ENCODE peak calls at places on chromosomes 5 and 9, in four cellular contexts. One of them, this sample, is unnamed.

GRCh38 chr9:135876936-135877335 is 30.4 kb downstream of the CAMSAP1 start:
- DNase-seq in AG10803: no peak
- DNase-seq in fibroblast of pulmonary artery: no peak
- DNase-seq in mucosa of descending colon: no peak
- DNase-seq in this sample: no peak

GRCh38 chr9:95570150-95570549 is 53.4 kb upstream of the PTCH1 start:
- DNase-seq in AG10803: peak; percentile 57
- DNase-seq in mucosa of descending colon: no peak
- DNase-seq in fibroblast of pulmonary artery: peak; percentile 13
- DNase-seq in this sample: no peak

GRCh38 chr9:10232352-10232930 is 380.4 kb downstream of the PTPRD start:
- DNase-seq in mucosa of descending colon: no peak
- DNase-seq in AG10803: no peak
- DNase-seq in fibroblast of pulmonary artery: peak; percentile 14
- DNase-seq in this sample: no peak

GRCh38 chr5:53479656-53480473 is 564 bp upstream of the FST start:
- DNase-seq in mucosa of descending colon: peak; percentile 62
- DNase-seq in AG10803: peak; percentile 85
- DNase-seq in fibroblast of pulmonary artery: peak; percentile 46
- DNase-seq in this sample: no peak

GRCh38 chr9:35606138-35606504 is 1.1 kb downstream of the TESK1 start:
- DNase-seq in mucosa of descending colon: no peak
- DNase-seq in fibroblast of pulmonary artery: no peak
- DNase-seq in AG10803: no peak
- DNase-seq in this sample: no peak

GRCh38 chr5:173529861-173530260 is 86.6 kb downstream of the BOD1 start:
- DNase-seq in mucosa of descending colon: no peak
- DNase-seq in AG10803: no peak
- DNase-seq in fibroblast of pulmonary artery: no peak
- DNase-seq in this sample: no peak

GRCh38 chr5:9905661-9906060 is 275.5 kb upstream of the TAS2R1 start:
- DNase-seq in AG10803: no peak
- DNase-seq in mucosa of descending colon: no peak
- DNase-seq in fibroblast of pulmonary artery: no peak
- DNase-seq in this sample: no peak

GRCh38 chr9:133135193-133135745 is 14.2 kb upstream of the RALGDS start:
- DNase-seq in fibroblast of pulmonary artery: peak; percentile 76
- DNase-seq in AG10803: peak; percentile 88
- DNase-seq in mucosa of descending colon: peak; percentile 93
- DNase-seq in this sample: no peak

GRCh38 chr9:28832168-28832567 is 1258.9 kb upstream of the C9orf72 start:
- DNase-seq in AG10803: no peak
- DNase-seq in mucosa of descending colon: no peak
- DNase-seq in fibroblast of pulmonary artery: no peak
- DNase-seq in this sample: no peak

GRCh38 chr5:139481580-139482049 is 943 bp downstream of the STING1 start:
- DNase-seq in mucosa of descending colon: peak; percentile 56
- DNase-seq in fibroblast of pulmonary artery: peak; percentile 35
- DNase-seq in AG10803: peak; percentile 55
- DNase-seq in this sample: no peak

GRCh38 chr5:87347841-87348240 is 64.9 kb downstream of the CCNH start:
- DNase-seq in AG10803: peak; percentile 20
- DNase-seq in mucosa of descending colon: no peak
- DNase-seq in fibroblast of pulmonary artery: no peak
- DNase-seq in this sample: no peak

GRCh38 chr5:82388186-82388585 is 110.0 kb upstream of the RPS23 start:
- DNase-seq in mucosa of descending colon: no peak
- DNase-seq in AG10803: peak; percentile 82
- DNase-seq in fibroblast of pulmonary artery: peak; percentile 65
- DNase-seq in this sample: no peak

GRCh38 chr5:164073013-164073535 is 567.7 kb downstream of the MAT2B start:
- DNase-seq in fibroblast of pulmonary artery: peak; percentile 10
- DNase-seq in AG10803: no peak
- DNase-seq in mucosa of descending colon: no peak
- DNase-seq in this sample: no peak

GRCh38 chr5:73438048-73438896 is 10.3 kb downstream of the FOXD1 start:
- DNase-seq in AG10803: no peak
- DNase-seq in fibroblast of pulmonary artery: no peak
- DNase-seq in mucosa of descending colon: no peak
- DNase-seq in this sample: no peak

GRCh38 chr5:149227168-149227826 is 44.4 kb upstream of the AFAP1L1 start:
- DNase-seq in mucosa of descending colon: no peak
- DNase-seq in AG10803: peak; percentile 38
- DNase-seq in fibroblast of pulmonary artery: peak; percentile 60
- DNase-seq in this sample: no peak

GRCh38 chr9:32992596-32993238 is 8.7 kb downstream of the APTX start:
- DNase-seq in fibroblast of pulmonary artery: peak; percentile 26
- DNase-seq in AG10803: peak; percentile 21
- DNase-seq in mucosa of descending colon: no peak
- DNase-seq in this sample: no peak

GRCh38 chr9:87714819-87715218 is 11.1 kb upstream of the CTSL start:
- DNase-seq in fibroblast of pulmonary artery: peak; percentile 95
- DNase-seq in AG10803: peak; percentile 93
- DNase-seq in mucosa of descending colon: no peak
- DNase-seq in this sample: peak; percentile 78

GRCh38 chr9:87712801-87713277 is 13.1 kb upstream of the CTSL start:
- DNase-seq in fibroblast of pulmonary artery: no peak
- DNase-seq in AG10803: no peak
- DNase-seq in mucosa of descending colon: no peak
- DNase-seq in this sample: no peak

GRCh38 chr9:87711857-87712800 is 13.8 kb upstream of the CTSL start:
- DNase-seq in fibroblast of pulmonary artery: peak; percentile 78
- DNase-seq in AG10803: peak; percentile 96
- DNase-seq in mucosa of descending colon: no peak
- DNase-seq in this sample: no peak

GRCh38 chr9:87713990-87714335 is 12.0 kb upstream of the CTSL start:
- DNase-seq in mucosa of descending colon: no peak
- DNase-seq in AG10803: no peak
- DNase-seq in fibroblast of pulmonary artery: no peak
- DNase-seq in this sample: no peak

GRCh38 chr9:87713278-87713989 is 12.5 kb upstream of the CTSL start:
- DNase-seq in AG10803: peak; percentile 99
- DNase-seq in mucosa of descending colon: peak; percentile 57
- DNase-seq in fibroblast of pulmonary artery: peak; percentile 99
- DNase-seq in this sample: no peak
- TF ChIP-seq CTCF in AG10803: peak; percentile 32
- TF ChIP-seq CTCF in mucosa of descending colon: no peak
- TF ChIP-seq CTCF in fibroblast of pulmonary artery: peak; percentile 1
- TF ChIP-seq CTCF in this sample: no peak

GRCh38 chr9:14343236-14343947 is 29.5 kb upstream of the NFIB start:
- DNase-seq in fibroblast of pulmonary artery: no peak
- DNase-seq in AG10803: no peak
- DNase-seq in mucosa of descending colon: no peak
- DNase-seq in this sample: no peak
- H3K4me3 ChIP-seq in fibroblast of pulmonary artery: no peak overlapping the region
- H3K4me3 ChIP-seq in AG10803: no peak overlapping the region
- H3K4me3 ChIP-seq in mucosa of descending colon: no peak overlapping the region
- H3K4me3 ChIP-seq in this sample: no peak overlapping the region

DNA sequence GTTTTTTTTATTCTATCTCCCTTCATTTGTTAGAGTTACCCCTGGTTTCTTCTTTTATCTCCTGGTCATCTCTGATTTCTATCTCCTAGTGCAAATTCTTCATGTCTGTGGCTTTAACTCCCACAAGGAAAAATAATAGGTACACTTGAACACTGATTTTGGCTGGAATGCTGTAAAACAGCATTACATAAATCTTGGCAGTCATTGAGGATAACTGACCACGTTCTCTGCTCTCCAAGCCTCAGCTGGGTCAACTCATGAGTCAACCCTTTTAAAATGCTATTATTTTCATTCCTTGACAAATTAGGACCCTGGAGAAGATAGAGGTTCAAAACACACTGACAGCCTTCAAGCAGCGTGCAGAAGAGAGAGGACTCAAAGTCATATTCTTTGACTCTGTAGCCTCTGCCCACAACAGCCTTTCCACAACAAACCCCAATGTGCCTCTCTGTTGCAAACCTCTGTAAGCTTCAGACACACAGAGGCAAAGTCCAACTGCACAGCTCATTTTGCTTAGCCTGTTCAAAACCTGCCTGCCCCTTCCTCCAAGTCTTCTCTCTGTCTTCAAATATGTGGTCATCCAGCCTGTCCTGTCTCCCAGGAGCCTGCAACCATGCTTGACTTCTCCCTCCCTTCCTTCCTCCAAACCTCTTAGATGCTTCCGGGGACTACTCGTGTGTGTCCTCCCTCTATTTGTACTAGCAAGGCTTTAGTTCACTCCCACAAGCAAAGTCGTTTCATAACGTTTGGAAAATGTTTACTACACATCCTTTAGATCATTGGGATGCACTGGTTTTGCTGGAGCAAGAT is 398.4 kb downstream of the MED10 start:
- DNase-seq in mucosa of descending colon: no peak
- DNase-seq in AG10803: no peak
- DNase-seq in fibroblast of pulmonary artery: no peak
- DNase-seq in this sample: no peak
- TF ChIP-seq CTCF in mucosa of descending colon: no peak
- TF ChIP-seq CTCF in AG10803: no peak
- TF ChIP-seq CTCF in fibroblast of pulmonary artery: no peak
- TF ChIP-seq CTCF in this sample: no peak

DNA sequence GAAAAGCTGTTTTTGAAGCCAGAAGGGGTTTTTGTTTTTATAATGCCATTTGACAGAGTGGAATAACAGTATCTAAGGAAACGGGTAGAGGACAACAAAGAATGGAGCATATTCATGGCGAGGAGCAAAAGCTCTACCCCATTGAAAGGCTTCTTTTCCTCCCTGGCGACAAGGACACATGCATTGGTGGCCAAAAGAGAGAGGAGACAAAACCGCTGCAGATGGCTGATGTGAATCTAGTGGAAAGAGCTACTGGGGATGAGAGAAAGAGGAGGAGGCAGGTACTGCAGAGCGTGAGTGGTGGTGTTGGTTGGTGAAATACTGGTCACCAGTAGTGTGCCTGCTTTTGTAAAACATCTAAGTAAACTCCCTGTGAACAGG is 485 bp downstream of the APC start:
- DNase-seq in AG10803: no peak
- DNase-seq in fibroblast of pulmonary artery: no peak
- DNase-seq in mucosa of descending colon: no peak
- DNase-seq in this sample: no peak
- H3K4me3 ChIP-seq in AG10803: peak overlapping the region; percentile 84
- H3K4me3 ChIP-seq in fibroblast of pulmonary artery: peak overlapping the region; percentile 85
- H3K4me3 ChIP-seq in mucosa of descending colon: no peak overlapping the region
- H3K4me3 ChIP-seq in this sample: no peak overlapping the region

DNA sequence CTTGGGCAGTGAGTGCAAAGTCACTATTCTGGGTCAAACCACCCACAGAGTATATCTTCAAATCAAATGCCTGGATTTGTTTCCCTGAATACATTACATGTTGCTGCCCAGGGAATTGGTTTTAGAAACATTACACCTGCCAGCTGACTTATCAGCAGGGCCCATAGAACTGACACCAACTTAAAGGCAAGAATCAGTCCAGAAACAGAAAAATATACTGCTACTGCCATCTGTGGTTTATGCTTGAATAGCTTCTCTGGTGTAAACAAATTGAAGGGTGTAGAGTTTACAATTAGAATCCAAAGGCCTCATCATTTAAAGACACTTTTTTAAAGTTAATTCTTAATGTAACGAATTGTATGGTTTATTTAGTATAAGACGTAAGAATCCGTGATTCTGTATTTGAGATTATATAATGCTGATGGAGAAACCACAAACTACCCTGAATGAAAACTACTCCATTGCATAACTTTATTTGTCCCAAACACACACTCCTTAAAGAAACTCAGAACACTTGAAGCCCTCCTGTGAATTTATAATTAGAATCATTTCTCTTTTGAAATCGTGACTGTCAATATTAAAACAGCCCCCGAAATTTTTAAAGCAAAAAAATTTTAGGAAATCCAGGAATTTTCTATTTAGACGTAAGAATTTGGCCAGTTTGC is 6.2 kb downstream of the NR6A1 start:
- DNase-seq in fibroblast of pulmonary artery: peak; percentile 39
- DNase-seq in mucosa of descending colon: no peak
- DNase-seq in AG10803: peak; percentile 31
- DNase-seq in this sample: no peak
- TF ChIP-seq CTCF in fibroblast of pulmonary artery: peak; percentile 42
- TF ChIP-seq CTCF in mucosa of descending colon: no peak
- TF ChIP-seq CTCF in AG10803: peak; percentile 50
- TF ChIP-seq CTCF in this sample: peak; percentile 46

GRCh38 chr5:88396126-88396525 is 127.5 kb upstream of the TMEM161B start:
- DNase-seq in mucosa of descending colon: no peak
- DNase-seq in AG10803: no peak
- DNase-seq in fibroblast of pulmonary artery: no peak
- DNase-seq in this sample: no peak
- H3K4me3 ChIP-seq in mucosa of descending colon: no peak overlapping the region
- H3K4me3 ChIP-seq in AG10803: no peak overlapping the region
- H3K4me3 ChIP-seq in fibroblast of pulmonary artery: no peak overlapping the region
- H3K4me3 ChIP-seq in this sample: no peak overlapping the region

GRCh38 chr9:129885018-129885669 is 49.9 kb downstream of the USP20 start:
- DNase-seq in AG10803: no peak
- DNase-seq in mucosa of descending colon: peak; percentile 79
- DNase-seq in fibroblast of pulmonary artery: no peak
- DNase-seq in this sample: no peak
- TF ChIP-seq CTCF in AG10803: peak; percentile 35
- TF ChIP-seq CTCF in mucosa of descending colon: no peak
- TF ChIP-seq CTCF in fibroblast of pulmonary artery: no peak
- TF ChIP-seq CTCF in this sample: peak; percentile 42

DNA sequence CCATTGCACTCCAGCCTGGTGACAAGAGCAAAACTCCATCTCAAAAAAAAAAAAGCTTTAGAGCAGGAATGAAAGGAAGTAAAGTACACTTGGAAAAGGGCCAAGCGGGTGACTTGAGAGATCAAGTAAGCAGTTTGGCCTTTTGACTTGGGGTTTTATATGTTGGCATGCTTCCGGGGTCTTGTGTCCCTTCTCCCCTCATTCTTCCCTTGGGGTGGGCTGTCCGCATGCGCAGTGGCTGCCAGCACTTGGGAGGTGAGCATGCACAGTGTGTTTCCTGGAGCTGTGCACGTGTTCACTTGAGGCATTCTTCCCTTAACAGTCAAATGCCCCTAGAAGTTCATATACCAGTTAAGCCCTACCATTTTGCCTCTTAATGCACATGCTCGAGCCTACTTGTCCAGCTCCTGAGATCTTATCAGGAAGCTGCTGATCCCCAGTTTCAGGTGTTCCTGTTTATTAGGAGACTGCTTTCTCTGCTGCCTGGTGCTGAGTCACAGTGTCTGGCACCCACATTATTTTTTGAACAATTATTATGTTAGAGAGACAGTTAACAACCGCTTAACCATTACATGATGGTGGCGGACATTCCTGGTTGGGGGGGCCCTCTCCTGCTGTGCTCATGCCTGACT is 32.6 kb upstream of the PRRC2B start:
- DNase-seq in mucosa of descending colon: peak; percentile 49
- DNase-seq in fibroblast of pulmonary artery: no peak
- DNase-seq in AG10803: peak; percentile 5
- DNase-seq in this sample: no peak
- H3K4me3 ChIP-seq in mucosa of descending colon: no peak overlapping the region
- H3K4me3 ChIP-seq in fibroblast of pulmonary artery: no peak overlapping the region
- H3K4me3 ChIP-seq in AG10803: no peak overlapping the region
- H3K4me3 ChIP-seq in this sample: no peak overlapping the region

DNA sequence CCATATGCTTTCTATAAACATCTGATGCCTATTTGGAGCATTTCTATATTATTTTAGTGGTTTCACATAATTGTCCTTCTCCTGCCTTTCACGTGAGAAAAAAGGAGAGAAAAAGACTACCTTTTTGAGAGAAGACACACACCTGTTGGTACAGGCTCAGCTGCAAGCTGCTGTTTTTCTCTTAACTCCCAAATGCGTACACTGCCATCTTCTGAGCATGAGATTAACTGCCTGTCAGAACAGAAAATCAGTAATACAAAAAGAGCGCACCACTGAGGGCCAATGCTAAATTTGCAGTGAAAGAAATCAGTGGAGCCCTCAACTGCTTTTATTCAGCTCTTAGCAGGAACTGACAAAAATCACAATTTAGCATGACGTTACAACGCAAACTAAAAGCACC is 54.9 kb downstream of the WDR41 start:
- DNase-seq in fibroblast of pulmonary artery: no peak
- DNase-seq in mucosa of descending colon: no peak
- DNase-seq in AG10803: no peak
- DNase-seq in this sample: peak; percentile 35
- TF ChIP-seq CTCF in fibroblast of pulmonary artery: no peak
- TF ChIP-seq CTCF in mucosa of descending colon: no peak
- TF ChIP-seq CTCF in AG10803: no peak
- TF ChIP-seq CTCF in this sample: peak; percentile 89

This sample was measured in LNCaP clone FGC.